ENCODE peak calls at places on chromosomes 7 and 10, in six cellular contexts. J is fibroblast of lung, A is MG63, O is AG04450, B is T-helper 9 cell, U is NCI-H510A. N is an unnamed sample.

GRCh38 chr10:97185326-97186058 is at the start of gene SLIT1:
- DNase-seq in O (no peak), J (no peak), A (peak; percentile 17), B (no peak), U (peak; percentile 47), N (peak; percentile 82)

GRCh38 chr10:93954726-93955363 is 38.9 kb upstream of the PLCE1 start:
- DNase-seq in J (peak; percentile 62), A (peak; percentile 67), O (no peak), U (no peak), B (no peak), N (no peak)

GRCh38 chr7:151859111-151859947 is 17.6 kb downstream of the PRKAG2 start:
- DNase-seq in U (no peak), J (no peak), A (no peak), B (no peak), O (no peak), N (no peak)

GRCh38 chr7:139095194-139095659 is 14.3 kb downstream of the ZC3HAV1 start:
- DNase-seq in J (no peak), B (peak; percentile 70), U (no peak), A (no peak), O (no peak), N (no peak)

GRCh38 chr10:22997102-22997501 is 69.2 kb downstream of the ARMC3 start:
- DNase-seq in A (peak; percentile 2), B (no peak), O (no peak), J (peak; percentile 55), U (no peak), N (no peak)

GRCh38 chr7:47231627-47232026 is 350.3 kb downstream of the TNS3 start:
- DNase-seq in J (no peak), B (no peak), O (no peak), U (no peak), A (no peak), N (no peak)

GRCh38 chr7:81743665-81744064 is 26.2 kb downstream of the HGF start:
- DNase-seq in O (no peak), J (no peak), A (no peak), U (no peak), B (no peak), N (no peak)

GRCh38 chr7:20798081-20798693 is 11.5 kb upstream of the SP8 start:
- DNase-seq in B (no peak), O (no peak), U (peak; percentile 83), A (peak; percentile 85), J (peak; percentile 39), N (peak; percentile 71)

GRCh38 chr10:14052926-14053325 is 277.8 kb downstream of the FRMD4A start:
- DNase-seq in B (no peak), O (no peak), A (no peak), J (no peak), U (no peak), N (no peak)

GRCh38 chr7:131909151-131909768 is 352.8 kb upstream of the PODXL start:
- DNase-seq in O (no peak), A (no peak), U (no peak), B (no peak), J (no peak), N (no peak)

GRCh38 chr7:25495342-25495855 is 267.1 kb upstream of the NPVF start:
- DNase-seq in J (no peak), O (no peak), U (no peak), A (no peak), B (no peak), N (peak; percentile 59)

GRCh38 chr7:91852263-91852741 is 28.2 kb downstream of the MTERF1 start:
- DNase-seq in A (no peak), O (no peak), B (no peak), J (peak; percentile 20), U (no peak), N (peak; percentile 40)

GRCh38 chr10:110530131-110530831 is 32.6 kb downstream of the DUSP5 start:
- DNase-seq in A (peak; percentile 72), O (no peak), J (peak; percentile 56), B (no peak), U (no peak), N (no peak)

GRCh38 chr10:46559231-46559671 is 2.8 kb upstream of the GPRIN2 start:
- DNase-seq in U (no peak), A (no peak), B (no peak), J (no peak), O (no peak), N (no peak)

N was measured in NCI-H82.